ENCODE peak calls at places on chromosomes 1 and 21, in six cellular contexts. Z is lower lobe of right lung, U is HEK293T, R is hippocampal formation, T is T-cell, Q is choroid plexus epithelial cell. O is an unnamed sample.

GRCh38 chr1:168408531-168409242 is 128.0 kb downstream of the TBX19 start:
- DNase-seq in T (peak), U (no peak), Z (no peak), R (no peak), Q (peak), O (no peak)

GRCh38 chr1:42586016-42586415 is 72.2 kb upstream of the PPIH start:
- DNase-seq in Q (no peak), U (no peak), Z (no peak), T (no peak), R (no peak), O (no peak)

GRCh38 chr1:181396171-181396670 is 87.1 kb upstream of the CACNA1E start:
- DNase-seq in Z (no peak), T (peak), U (no peak), R (no peak), Q (no peak), O (no peak)

GRCh38 chr1:204889681-204890373 is 19.2 kb downstream of the NFASC start:
- DNase-seq in Z (no peak), U (peak), R (no peak), Q (peak), T (no peak), O (no peak)

GRCh38 chr1:224466151-224466550 is 31.6 kb upstream of the WDR26 start:
- DNase-seq in R (no peak), Z (no peak), Q (no peak), U (no peak), T (no peak), O (no peak)

GRCh38 chr1:64515427-64515826 is 45.5 kb downstream of the CACHD1 start:
- DNase-seq in R (peak), T (no peak), Q (peak), Z (no peak), U (no peak), O (peak)

GRCh38 chr1:40338745-40339419 is 21.8 kb upstream of the COL9A2 start:
- DNase-seq in Q (peak), T (peak), U (peak), R (peak), Z (peak), O (peak)

GRCh38 chr21:15943009-15943666 is 213.4 kb downstream of the USP25 start:
- DNase-seq in Q (peak), Z (no peak), R (no peak), U (no peak), T (no peak), O (peak)

GRCh38 chr1:45543599-45544417 is 6.8 kb upstream of the AKR1A1 start:
- DNase-seq in R (no peak), Z (peak), Q (peak), T (peak), U (no peak), O (peak)

GRCh38 chr21:32545948-32546441 is 39.3 kb downstream of the TCP10L start:
- DNase-seq in T (no peak), Z (no peak), U (no peak), R (no peak), Q (no peak), O (peak)

GRCh38 chr1:247376659-247377058 is 39.3 kb upstream of the NLRP3 start:
- DNase-seq in U (no peak), Z (no peak), Q (no peak), R (no peak), T (no peak), O (no peak)

GRCh38 chr1:203177471-203178039 is 1.9 kb upstream of the MYBPH start:
- DNase-seq in U (no peak), R (no peak), Q (no peak), Z (no peak), T (no peak), O (peak)

GRCh38 chr1:54302951-54303843 is 103.0 kb downstream of the SSBP3 start:
- DNase-seq in U (peak), T (no peak), Z (no peak), Q (peak), R (no peak), O (no peak)

GRCh38 chr1:200411406-200412257 is 1.8 kb upstream of the ZNF281 start:
- DNase-seq in Q (no peak), Z (no peak), T (no peak), R (no peak), U (no peak), O (no peak)

O was measured in cardiac fibroblast.